ENCODE peak calls at places on chromosome 3, in four cellular contexts. C is suprapubic skin, E is progenitor cell of endocrine pancreas, F is mucosa of descending colon. X is an unnamed sample.

GRCh38 chr3:191768421-191768820 is 307.5 kb downstream of the PYDC2 start:
- DNase-seq in E (no peak), F (no peak), C (no peak), X (no peak)

GRCh38 chr3:111277226-111277625 is 205.6 kb downstream of the NECTIN3 start:
- DNase-seq in C (no peak), E (no peak), F (no peak), X (no peak)

GRCh38 chr3:45224824-45225464 is 1.1 kb downstream of the TMEM158 start:
- DNase-seq in F (peak), E (peak), C (peak), X (peak)

GRCh38 chr3:5195605-5196004 is 8.1 kb downstream of the EDEM1 start:
- DNase-seq in E (no peak), C (no peak), F (no peak), X (no peak)

GRCh38 chr3:156551261-156551660 is 3.7 kb downstream of the SSR3 start:
- DNase-seq in F (no peak), E (no peak), C (no peak), X (no peak)

GRCh38 chr3:38480930-38481329 is 15.2 kb upstream of the EXOG start:
- DNase-seq in C (no peak), F (no peak), E (no peak), X (peak)

GRCh38 chr3:88220126-88220525 is 70.4 kb downstream of the C3orf38 start:
- DNase-seq in F (no peak), C (no peak), E (no peak), X (no peak)

GRCh38 chr3:124401841-124402240 is 328.4 kb upstream of the UMPS start:
- DNase-seq in E (no peak), F (no peak), C (no peak), X (no peak)

GRCh38 chr3:21893250-21893649 is 142.2 kb upstream of the ZNF385D start:
- DNase-seq in E (no peak), F (no peak), C (no peak), X (no peak)

GRCh38 chr3:132713977-132714727 is 8.1 kb downstream of the NPHP3 start:
- DNase-seq in F (no peak), C (no peak), E (no peak), X (no peak)

GRCh38 chr3:127114337-127115070 is 78.4 kb upstream of the PRR23E start:
- DNase-seq in E (no peak), F (no peak), C (peak), X (no peak)

GRCh38 chr3:165638066-165638465 is 199.2 kb downstream of the BCHE start:
- DNase-seq in C (no peak), F (no peak), E (no peak), X (no peak)

DNA sequence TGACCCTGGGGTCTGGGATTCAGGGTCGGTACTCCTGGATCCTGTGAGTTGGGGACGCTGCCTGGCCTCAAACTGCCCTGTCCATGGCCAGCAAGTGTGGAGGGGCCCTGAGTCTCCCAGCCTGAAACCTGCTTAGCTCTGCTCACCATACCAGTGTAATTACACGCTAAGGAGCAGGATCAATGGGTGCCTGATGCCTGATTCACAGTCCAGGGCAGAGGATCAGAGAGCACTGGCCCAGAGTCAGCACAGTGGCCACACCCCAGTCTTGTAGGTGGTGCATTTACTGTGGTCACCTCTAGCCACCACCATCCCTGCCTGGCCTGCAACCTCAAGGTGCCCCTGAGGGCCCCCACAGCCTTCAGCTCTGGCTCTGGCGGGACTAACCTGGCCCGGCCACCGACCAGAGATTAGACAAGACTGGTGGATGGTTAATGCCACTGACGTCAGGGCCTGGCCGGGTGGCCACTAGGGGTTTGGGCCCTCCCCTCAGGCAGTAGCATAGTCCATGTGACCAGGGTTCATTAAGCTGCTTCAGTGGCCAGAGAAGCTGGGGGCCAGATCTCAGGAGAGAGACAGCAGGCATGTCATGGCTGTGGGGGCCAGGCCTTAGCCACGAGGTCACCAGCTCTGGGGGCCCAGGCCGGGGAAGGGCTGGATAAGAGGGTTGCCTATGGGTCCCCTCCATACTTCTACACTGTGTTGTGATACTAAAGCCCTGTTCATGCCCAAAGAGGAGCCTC is 3.3 kb upstream of the SLC38A3 start:
- DNase-seq in F (no peak), E (no peak), C (no peak), X (no peak)
- TF ChIP-seq CTCF in F (no peak), E (no peak), C (no peak), X (no peak)

GRCh38 chr3:196563721-196564225 is 4.6 kb downstream of the WDR53 start:
- DNase-seq in E (no peak), C (no peak), F (no peak), X (no peak)

GRCh38 chr3:196569003-196569516 is 600 bp downstream of the FBXO45 start:
- DNase-seq in F (peak), E (peak), C (no peak), X (no peak)

GRCh38 chr3:196572389-196572788 is 3.9 kb downstream of the FBXO45 start:
- DNase-seq in C (no peak), E (no peak), F (no peak), X (no peak)

DNA sequence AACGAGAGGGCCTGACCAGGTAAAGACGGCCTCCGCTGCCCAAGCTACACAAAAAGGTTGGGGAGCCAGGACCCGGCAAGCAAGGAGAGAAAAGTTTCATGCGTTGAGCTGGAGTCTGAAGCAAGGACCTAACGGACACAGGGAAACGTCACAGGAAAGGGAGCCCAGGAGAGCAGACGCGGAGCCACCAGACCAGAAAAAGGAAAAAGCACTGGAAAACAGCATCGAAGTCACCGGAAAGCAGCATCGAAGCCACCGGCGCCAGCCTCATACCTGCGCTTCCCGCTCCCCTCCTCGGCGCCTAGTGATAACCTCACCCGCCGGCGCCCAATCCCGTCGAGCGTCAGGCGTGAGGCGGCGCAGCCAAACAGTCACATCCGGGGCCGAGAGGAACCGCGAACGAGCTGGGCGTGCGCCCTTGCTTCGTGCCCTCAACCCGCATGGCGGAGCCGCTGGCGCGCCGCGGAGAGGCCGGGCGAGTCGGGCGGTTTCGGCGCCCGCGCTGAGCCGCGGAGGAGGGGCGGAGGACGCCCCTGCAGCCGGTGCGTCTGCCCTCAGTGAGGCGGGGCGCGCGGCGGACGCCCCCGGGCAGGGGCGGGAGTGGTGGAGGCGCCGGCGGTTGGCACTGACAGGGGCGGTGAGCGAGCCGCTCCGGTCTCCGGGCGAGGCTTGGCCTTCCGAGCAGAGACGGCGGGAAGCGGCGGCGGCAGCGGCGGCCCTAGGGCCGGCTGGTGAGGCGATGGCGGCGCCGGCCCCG is at the start of the genes FBXO45 and WDR53:
- DNase-seq in F (peak), C (peak), E (peak), X (peak)
- TF ChIP-seq CTCF in F (peak), C (no peak), E (no peak), X (no peak)

GRCh38 chr3:153925826-153926514 is 195.2 kb upstream of the ARHGEF26 start:
- DNase-seq in F (no peak), E (no peak), C (no peak), X (no peak)

GRCh38 chr3:153927107-153927506 is 194.1 kb upstream of the ARHGEF26 start:
- DNase-seq in F (no peak), C (no peak), E (no peak), X (no peak)
- TF ChIP-seq CTCF in F (no peak), C (no peak), E (peak), X (peak)

DNA sequence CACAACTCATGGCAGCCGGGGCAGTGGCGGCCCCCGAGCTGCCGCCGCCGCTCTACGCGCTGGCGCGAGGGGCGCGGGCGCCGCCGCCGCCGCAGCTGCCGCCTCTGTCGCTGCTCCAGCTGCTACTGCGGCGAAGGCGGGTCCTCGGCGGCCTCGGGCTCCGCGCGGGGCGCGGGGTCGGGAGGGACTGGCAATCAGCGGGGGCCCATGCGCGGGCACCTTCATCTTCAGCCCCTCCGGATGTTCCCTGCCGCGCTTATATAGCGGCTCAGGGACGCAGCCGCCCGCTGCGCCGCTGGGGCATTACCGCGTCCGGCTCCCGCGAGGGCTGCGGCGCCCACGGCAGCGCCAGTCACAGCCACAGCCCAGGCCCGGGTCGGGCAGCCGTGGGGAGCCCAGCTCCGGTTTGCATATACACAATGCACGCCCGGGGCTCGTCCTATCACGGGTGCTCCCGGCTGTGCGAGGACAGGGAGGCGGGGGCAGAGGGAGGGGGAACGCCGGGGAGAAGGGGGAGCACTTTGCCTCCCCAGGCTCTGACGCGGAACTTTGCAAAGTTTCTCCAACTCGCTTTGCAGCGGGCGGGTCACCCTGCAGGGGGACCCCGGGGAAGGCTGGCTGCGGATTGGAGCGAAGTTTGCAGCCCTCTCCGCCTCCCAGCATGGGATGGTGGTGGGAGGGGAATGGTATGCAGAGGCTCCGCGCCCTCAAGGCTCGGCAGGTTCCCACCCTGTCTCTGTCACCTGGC is at the start of gene VGLL3:
- DNase-seq in E (peak), C (peak), F (peak), X (peak)
- TF ChIP-seq CTCF in E (peak), C (no peak), F (no peak), X (peak)

GRCh38 chr3:32532434-32532833 is 29.8 kb upstream of the CMTM6 start:
- DNase-seq in F (no peak), E (no peak), C (no peak), X (no peak)
- TF ChIP-seq CTCF in F (no peak), E (no peak), C (no peak), X (no peak)

DNA sequence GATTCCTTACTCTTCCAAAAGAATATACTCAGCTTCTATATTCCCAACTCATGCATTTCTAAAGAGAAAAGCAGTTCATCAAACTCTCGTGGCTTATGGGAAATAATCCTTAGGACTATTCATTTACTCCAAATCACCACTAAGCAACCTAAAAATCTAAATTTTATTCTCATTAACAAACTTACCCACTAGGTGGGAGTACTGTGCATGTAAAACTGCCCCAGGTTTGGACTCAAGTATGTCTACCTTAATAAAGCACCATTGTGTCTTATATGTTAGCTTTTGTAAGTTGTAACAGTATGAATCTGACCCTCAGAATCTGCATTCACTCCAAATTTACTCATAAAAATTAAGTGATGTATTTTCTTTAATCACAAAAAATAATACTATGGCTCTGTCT is 25.3 kb downstream of the RAD18 start:
- DNase-seq in F (no peak), E (no peak), C (no peak), X (no peak)
- TF ChIP-seq CTCF in F (no peak), E (peak), C (no peak), X (peak)

X was measured in osteocyte.